ENCODE peak calls at places on chromosomes 5 and 9, in nine cellular contexts. Q, E, A, U, R, G, H, W and F are unnamed samples.

GRCh38 chr5:89083791-89084190 is 200.8 kb upstream of the MEF2C start:
- DNase-seq in H (no peak), E (no peak), G (no peak), A (peak; percentile 51), U (no peak), Q (no peak), R (no peak), W (peak; percentile 28), F (no peak)

GRCh38 chr9:97938081-97938644 is at the start of gene HEMGN:
- DNase-seq in H (no peak), E (no peak), R (no peak), A (no peak), W (no peak), U (no peak), Q (no peak), G (no peak), F (no peak)

GRCh38 chr5:125719681-125720676 is 703.2 kb upstream of the GRAMD2B start:
- DNase-seq in U (no peak), W (peak; percentile 56), G (no peak), Q (no peak), H (no peak), E (no peak), A (peak; percentile 49), R (no peak), F (no peak)

GRCh38 chr5:140569197-140569596 is 4.6 kb downstream of the SLC35A4 start:
- DNase-seq in G (no peak), U (no peak), W (no peak), A (no peak), R (no peak), E (no peak), Q (no peak), H (no peak), F (no peak)

GRCh38 chr5:155982354-155982753 is 344.6 kb upstream of the SGCD start:
- DNase-seq in R (no peak), H (no peak), A (no peak), G (no peak), E (no peak), U (no peak), W (no peak), Q (no peak), F (no peak)

GRCh38 chr9:124214596-124215550 is 42.9 kb upstream of the NEK6 start:
- DNase-seq in A (no peak), U (no peak), H (no peak), R (no peak), E (no peak), G (no peak), W (no peak), Q (no peak), F (no peak)

GRCh38 chr5:5288236-5288635 is 134.2 kb upstream of the ICE1 start:
- DNase-seq in H (peak; percentile 55), A (peak; percentile 89), U (no peak), E (no peak), W (peak; percentile 40), R (no peak), G (no peak), Q (no peak), F (no peak)

GRCh38 chr5:92544042-92544441 is 1037.0 kb downstream of the NR2F1-AS1 start:
- DNase-seq in E (no peak), H (no peak), R (no peak), W (peak; percentile 51), A (peak; percentile 52), G (no peak), Q (no peak), U (no peak), F (no peak)

GRCh38 chr9:35749515-35750255 is 598 bp downstream of the RGP1 start:
- DNase-seq in Q (no peak), R (no peak), G (no peak), E (no peak), W (no peak), U (no peak), H (peak; percentile 42), A (no peak), F (no peak)

GRCh38 chr9:133125706-133126696 is 5.0 kb upstream of the RALGDS start:
- DNase-seq in Q (no peak), H (no peak), A (peak; percentile 76), G (no peak), R (no peak), W (peak; percentile 67), U (no peak), E (peak; percentile 64), F (peak; percentile 71)

GRCh38 chr5:81095835-81096234 is 135.7 kb downstream of the RASGRF2 start:
- DNase-seq in E (no peak), G (no peak), W (no peak), H (no peak), U (no peak), A (no peak), Q (no peak), R (no peak), F (no peak)

GRCh38 chr5:130110333-130110732 is 206.1 kb downstream of the CHSY3 start:
- DNase-seq in U (no peak), E (no peak), Q (no peak), W (no peak), A (peak; percentile 42), R (no peak), H (no peak), G (no peak), F (no peak)

GRCh38 chr5:72818866-72819534 is 2.5 kb downstream of the TNPO1 start:
- DNase-seq in U (peak; percentile 84), Q (peak; percentile 34), A (peak; percentile 47), W (peak; percentile 71), G (peak; percentile 67), H (peak; percentile 58), R (peak; percentile 14), E (peak; percentile 74), F (peak; percentile 60)

GRCh38 chr9:136078498-136079011 is 16.5 kb downstream of the NACC2 start:
- DNase-seq in R (no peak), W (no peak), E (no peak), H (no peak), U (peak; percentile 67), Q (no peak), G (no peak), A (no peak), F (peak; percentile 46)

GRCh38 chr9:123335227-123335985 is 20.6 kb upstream of the CRB2 start:
- DNase-seq in H (peak; percentile 24), R (no peak), U (no peak), A (peak; percentile 82), G (no peak), Q (no peak), W (peak; percentile 62), E (no peak), F (no peak)

GRCh38 chr9:104974053-104974983 is 46.4 kb upstream of the ABCA1 start:
- DNase-seq in W (no peak), H (no peak), A (no peak), R (no peak), U (no peak), E (no peak), G (no peak), Q (no peak), F (no peak)

DNA sequence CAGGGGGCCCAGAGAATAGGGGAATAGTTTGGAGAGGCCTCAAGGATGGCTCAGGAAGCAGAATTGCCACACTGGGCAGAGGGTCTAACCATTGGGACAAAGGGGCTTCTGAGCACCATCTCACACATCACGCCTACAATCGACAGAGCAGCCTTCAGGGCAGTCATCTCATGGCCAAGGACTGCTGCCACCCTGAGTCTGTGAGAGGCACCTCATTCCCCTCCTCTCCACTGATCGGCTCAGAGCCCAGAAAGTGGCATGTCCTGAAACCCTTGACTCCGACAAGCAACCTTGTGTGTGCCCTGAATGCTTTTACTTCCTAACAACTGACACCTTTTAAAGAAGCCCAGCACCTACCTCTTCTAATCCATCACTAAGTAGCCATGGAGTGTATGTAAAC is 128.9 kb upstream of the PTPN3 start:
- DNase-seq in E (no peak), Q (no peak), H (no peak), W (no peak), G (no peak), A (no peak), R (no peak), U (no peak), F (no peak)
- TF ChIP-seq CTCF in E (no peak), Q (no peak), H (no peak), W (no peak), G (no peak), A (no peak), R (no peak), U (no peak), F (no peak)

DNA sequence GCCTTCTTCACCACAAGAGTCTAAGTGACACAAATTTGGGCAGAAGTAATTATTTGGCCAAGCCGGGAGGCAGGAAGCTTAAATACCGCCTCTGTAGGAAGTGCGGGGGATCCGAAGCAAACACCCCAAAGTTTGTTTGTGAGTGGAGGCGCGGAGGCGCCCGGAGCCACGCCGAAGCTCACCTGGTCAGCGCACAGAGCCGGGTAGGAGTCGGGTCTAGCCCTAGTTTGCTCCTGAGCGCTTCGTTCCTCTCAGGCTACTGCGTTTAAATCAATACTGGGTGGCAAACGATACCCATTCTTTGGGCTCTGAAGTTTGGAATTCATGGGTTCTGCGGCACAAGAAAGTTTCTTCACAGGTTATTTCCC is 858 bp downstream of the MCC start:
- DNase-seq in A (peak; percentile 18), Q (no peak), U (no peak), G (no peak), H (peak; percentile 20), R (peak; percentile 14), W (peak; percentile 35), E (no peak), F (no peak)
- TF ChIP-seq CTCF in A (no peak), Q (no peak), U (no peak), G (no peak), H (no peak), R (no peak), W (no peak), E (no peak), F (no peak)

GRCh38 chr5:91245871-91246270 is 137.2 kb downstream of the ARRDC3 start:
- DNase-seq in A (no peak), E (no peak), G (no peak), R (no peak), U (no peak), H (no peak), W (no peak), Q (no peak), F (no peak)
- TF ChIP-seq CTCF in A (no peak), E (no peak), G (no peak), R (no peak), U (no peak), H (no peak), W (peak; percentile 8), Q (no peak), F (no peak)

GRCh38 chr5:32314658-32315057 is 1.9 kb upstream of the MTMR12 start:
- DNase-seq in A (no peak), R (no peak), W (no peak), G (no peak), H (no peak), U (no peak), E (no peak), Q (no peak), F (no peak)

GRCh38 chr5:32311404-32312193 is 1.1 kb downstream of the MTMR12 start:
- DNase-seq in A (no peak), W (no peak), H (no peak), Q (no peak), E (no peak), U (peak; percentile 49), G (no peak), R (no peak), F (no peak)

GRCh38 chr5:32315221-32316014 is 2.7 kb upstream of the MTMR12 start:
- DNase-seq in W (no peak), U (no peak), H (no peak), Q (no peak), G (no peak), A (no peak), E (no peak), R (no peak), F (no peak)

GRCh38 chr5:32312194-32312681 is 501 bp downstream of the MTMR12 start:
- DNase-seq in U (peak; percentile 92), E (peak; percentile 64), H (peak; percentile 73), W (peak; percentile 72), A (peak; percentile 74), G (peak; percentile 86), Q (peak; percentile 29), R (peak; percentile 49), F (no peak)

GRCh38 chr5:32312682-32313523 is at the start of gene MTMR12:
- DNase-seq in W (peak; percentile 100), A (peak; percentile 99), U (peak; percentile 100), R (peak; percentile 99), G (peak; percentile 100), E (peak; percentile 100), H (peak; percentile 100), Q (peak; percentile 100), F (peak; percentile 99)
- TF ChIP-seq CTCF in W (no peak), A (no peak), U (peak; percentile 11), R (no peak), G (no peak), E (no peak), H (no peak), Q (no peak), F (no peak)